ENCODE peak calls at places on chromosomes 6 and 20, in seven cellular contexts. I is GM23248; A is tibial artery; N is left ventricle myocardium inferior; O is uterus; X is IMR-90; F is naive thymus-derived CD4-positive, alpha-beta T cell. Z is an unnamed sample. For H3K4me1, H3K27me3 and H3K9me3, the result is how much of the 10 kb centered on the place peaks cover.

GRCh38 chr6:52491203-52492069 is 71.3 kb downstream of the EFHC1 start:
- DNase-seq in I (peak), A (no peak), N (no peak), O (no peak), X (peak), F (no peak), Z (no peak)

GRCh38 chr6:8391934-8392333 is 43.4 kb downstream of the SLC35B3 start:
- DNase-seq in I (no peak), A (no peak), N (no peak), O (no peak), X (no peak), F (no peak), Z (no peak)

GRCh38 chr6:122405417-122405816 is 6.0 kb downstream of the HSF2 start:
- DNase-seq in I (peak), A (no peak), N (no peak), O (no peak), X (peak), F (no peak), Z (no peak)

GRCh38 chr6:156557269-156557885 is 219.8 kb upstream of the ARID1B start:
- DNase-seq in I (peak), A (peak), N (peak), O (no peak), X (peak), F (no peak), Z (no peak)

GRCh38 chr6:39040080-39040673 is 8.4 kb upstream of the GLP1R start:
- DNase-seq in I (no peak), A (no peak), N (no peak), O (no peak), X (no peak), F (no peak), Z (no peak)

GRCh38 chr6:33428219-33428890 is 8.5 kb downstream of the SYNGAP1 start:
- DNase-seq in I (peak), A (no peak), N (no peak), O (no peak), X (no peak), F (no peak), Z (peak)

GRCh38 chr20:52454660-52455059 is 263.1 kb upstream of the ZFP64 start:
- DNase-seq in I (peak), A (no peak), N (no peak), O (no peak), X (peak), F (no peak), Z (no peak)

GRCh38 chr6:134422426-134423231 is 104.7 kb upstream of the SGK1 start:
- DNase-seq in I (peak), A (no peak), N (no peak), O (no peak), X (peak), F (no peak), Z (peak)

GRCh38 chr6:80523531-80523970 is 417.1 kb downstream of the BCKDHB start:
- DNase-seq in I (peak), A (no peak), N (no peak), O (peak), X (peak), F (no peak), Z (peak)

GRCh38 chr6:116580198-116580597 is 8.9 kb downstream of the RWDD1 start:
- DNase-seq in I (peak), A (no peak), N (no peak), O (no peak), X (peak), F (no peak), Z (peak)

GRCh38 chr6:48570656-48571055 is 459.7 kb upstream of the PTCHD4 start:
- DNase-seq in I (no peak), A (no peak), N (no peak), O (no peak), X (no peak), F (no peak), Z (no peak)

GRCh38 chr6:30889138-30889885 is 5.0 kb downstream of the DDR1 start:
- DNase-seq in I (no peak), A (no peak), N (no peak), O (no peak), X (no peak), F (no peak), Z (no peak)

GRCh38 chr6:139313229-139313628 is 21.4 kb upstream of the TXLNB start:
- DNase-seq in I (no peak), A (no peak), N (no peak), O (no peak), X (no peak), F (no peak), Z (no peak)

GRCh38 chr20:51540585-51540984 is 1.9 kb downstream of the NFATC2 start:
- DNase-seq in I (no peak), A (no peak), N (no peak), O (no peak), X (no peak), F (no peak), Z (no peak)

GRCh38 chr6:71066153-71066552 is 109.3 kb upstream of the B3GAT2 start:
- DNase-seq in I (no peak), A (no peak), N (no peak), O (no peak), X (no peak), F (no peak), Z (no peak)

GRCh38 chr20:5056801-5057599 is 55.7 kb upstream of the SLC23A2 start:
- DNase-seq in I (peak), A (peak), N (peak), O (no peak), X (peak), F (peak), Z (peak)

GRCh38 chr6:136471922-136472321 is 78.3 kb downstream of the MAP7 start:
- DNase-seq in I (no peak), A (no peak), N (no peak), O (no peak), X (no peak), F (no peak), Z (no peak)

DNA sequence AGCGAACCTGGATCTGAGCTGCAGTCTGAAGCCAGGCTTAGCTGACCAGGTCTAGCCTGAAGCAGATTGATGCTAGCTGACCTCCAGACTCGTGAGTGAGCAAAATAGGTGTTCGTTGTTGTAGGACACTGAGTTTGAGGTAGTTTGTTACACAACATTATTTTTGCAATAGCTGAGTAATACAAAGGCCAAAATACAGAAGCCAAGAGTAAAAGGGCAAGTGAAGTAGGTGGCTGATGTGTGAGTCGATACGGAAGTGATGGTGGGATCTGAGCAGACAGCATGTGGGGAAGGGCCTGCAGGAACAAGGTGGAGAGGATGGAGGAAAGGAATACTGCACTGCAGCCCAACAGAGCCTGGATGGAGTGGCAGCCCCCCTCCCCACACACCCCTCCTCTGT is 8.5 kb upstream of the SPATS1 start:
- DNase-seq in I (no peak), A (no peak), N (no peak), O (no peak), X (no peak), F (no peak), Z (no peak)
- H3K4me1 ChIP-seq in I (under half), A (under half), N (under half), O (under half), X (under half), F (under half), Z (under half)

GRCh38 chr6:885051-885590 is 192.2 kb upstream of the EXOC2 start:
- DNase-seq in I (no peak), A (no peak), N (no peak), O (no peak), X (no peak), F (no peak), Z (no peak)
- H3K27me3 ChIP-seq in I (under half), A (under half), N (under half), O (under half), X (under half), F (under half), Z (under half)

DNA sequence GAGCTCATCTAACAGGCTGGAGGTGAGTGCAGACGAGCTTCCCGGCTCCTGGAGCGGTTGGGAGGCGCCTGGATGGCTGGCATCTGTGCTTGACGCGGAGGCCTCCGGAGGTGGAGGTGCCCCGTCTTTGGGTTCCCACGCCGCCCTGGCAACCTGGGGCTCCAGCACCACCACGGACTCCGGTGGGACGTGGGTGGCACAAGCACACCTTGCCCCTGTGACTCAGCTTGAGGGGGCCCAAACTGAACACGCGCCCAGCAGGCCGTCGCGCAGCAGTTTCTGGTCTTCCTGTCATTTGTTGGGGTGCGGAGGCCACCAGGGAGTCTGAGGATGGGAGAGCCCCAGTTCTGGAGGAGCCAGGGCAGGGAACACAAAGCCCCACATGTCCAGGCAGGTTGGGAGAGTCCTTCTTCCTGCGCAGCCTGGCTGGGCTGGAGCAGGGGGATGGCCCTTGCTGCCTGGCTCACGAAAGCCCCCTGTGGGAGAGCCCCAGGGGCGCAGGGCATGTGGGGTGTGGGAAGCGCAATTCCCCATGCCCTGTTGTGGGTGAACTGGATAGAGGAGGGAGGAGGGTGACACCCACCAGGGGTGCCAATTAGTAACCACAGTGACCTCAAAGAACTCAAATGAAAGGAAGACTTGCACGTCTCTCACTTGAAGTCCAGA is 1378.6 kb upstream of the DEFB115 start:
- DNase-seq in I (no peak), A (no peak), N (no peak), O (no peak), X (no peak), F (no peak), Z (no peak)
- H3K9me3 ChIP-seq in I (under half), A (half or more), N (under half), O (under half), X (half or more), F (under half), Z (under half)

GRCh38 chr20:62481441-62482135 is 5.8 kb upstream of the GATA5 start:
- DNase-seq in I (no peak), A (no peak), N (no peak), O (no peak), X (no peak), F (no peak), Z (no peak)

GRCh38 chr20:62483613-62484468 is 8.0 kb upstream of the GATA5 start:
- DNase-seq in I (no peak), A (no peak), N (no peak), O (no peak), X (no peak), F (no peak), Z (no peak)

GRCh38 chr20:62484478-62484877 is 8.7 kb upstream of the GATA5 start:
- DNase-seq in I (no peak), A (no peak), N (no peak), O (no peak), X (no peak), F (no peak), Z (no peak)

GRCh38 chr20:62482136-62482833 is 6.5 kb upstream of the GATA5 start:
- DNase-seq in I (no peak), A (no peak), N (no peak), O (no peak), X (no peak), F (no peak), Z (no peak)

GRCh38 chr20:62482970-62483369 is 7.2 kb upstream of the GATA5 start:
- DNase-seq in I (no peak), A (no peak), N (no peak), O (no peak), X (no peak), F (no peak), Z (no peak)
- H3K4me1 ChIP-seq in I (under half), A (under half), N (under half), O (under half), X (under half), F (under half), Z (under half)

DNA sequence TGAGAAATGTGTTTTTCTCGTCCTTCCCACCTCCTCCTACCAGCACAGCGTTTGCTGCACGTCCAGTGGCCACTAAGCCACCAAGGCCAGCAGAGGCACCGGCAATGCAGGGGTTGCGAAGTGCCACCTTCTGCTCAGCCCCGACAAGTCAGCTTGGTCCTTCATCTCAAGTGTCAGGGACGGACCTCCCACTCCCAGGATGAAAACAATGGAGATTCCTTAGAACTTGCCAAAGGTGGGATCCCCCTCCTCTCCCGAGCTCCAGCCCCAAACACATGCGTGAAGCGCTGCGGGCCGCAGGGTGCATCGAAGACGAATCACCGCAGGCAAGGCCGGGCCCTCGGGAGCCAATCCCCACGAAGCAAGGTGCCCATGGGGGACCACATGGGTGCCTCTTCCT is 60.8 kb downstream of the WDR27 start:
- DNase-seq in I (no peak), A (no peak), N (no peak), O (no peak), X (no peak), F (no peak), Z (no peak)
- H3K27me3 ChIP-seq in I (under half), A (under half), N (under half), O (under half), X (under half), F (under half), Z (under half)

DNA sequence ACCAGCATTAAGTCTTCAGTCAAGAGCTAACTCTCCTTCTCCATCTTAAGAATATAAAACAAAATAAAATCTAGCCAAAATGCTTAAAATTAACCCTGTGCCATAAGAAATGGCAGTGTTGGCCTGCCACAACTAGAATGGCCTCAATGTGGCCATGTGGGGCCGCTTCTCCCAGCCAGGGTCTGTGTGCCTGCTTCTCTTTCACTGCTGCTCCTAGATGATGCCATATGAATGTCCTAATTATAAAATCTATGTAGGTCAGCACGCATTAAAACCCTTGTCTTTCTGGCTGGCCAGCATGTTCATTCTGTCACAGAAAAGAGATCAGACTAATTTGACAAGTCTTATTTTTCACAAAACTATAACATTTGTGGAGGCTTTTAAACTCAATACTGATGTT is 102.6 kb downstream of the C6orf118 start:
- DNase-seq in I (no peak), A (no peak), N (no peak), O (no peak), X (no peak), F (no peak), Z (no peak)
- H3K9me3 ChIP-seq in I (under half), A (under half), N (under half), O (under half), X (under half), F (under half), Z (under half)

Z was measured in adipocyte.